ENCODE peak calls at places on chromosomes 2 and 18, in four cellular contexts. Q is stimulated activated CD4-positive, alpha-beta T cell treated with anti-CD3 and anti-CD28 coated beads, Interleukin-2, amount 100 ng/mL, for 24 hours; D is G401; J is iris pigment epithelial cell. B is an unnamed sample.

GRCh38 chr2:217886720-217887309 is 116.0 kb downstream of the TNS1 start:
- DNase-seq in Q (peak), D (peak), J (peak), B (peak)

GRCh38 chr18:63476666-63477065 is at the start of gene SERPINB5:
- DNase-seq in Q (no peak), D (no peak), J (no peak), B (no peak)

GRCh38 chr2:180573951-180574350 is 406.5 kb upstream of the UBE2E3 start:
- DNase-seq in Q (no peak), D (no peak), J (peak), B (no peak)

GRCh38 chr2:44118257-44118656 is 50.4 kb upstream of the PPM1B start:
- DNase-seq in Q (no peak), D (no peak), J (peak), B (peak)

GRCh38 chr2:176428943-176429469 is 159.8 kb downstream of the MTX2 start:
- DNase-seq in Q (no peak), D (no peak), J (no peak), B (no peak)

GRCh38 chr2:232386740-232387450 is 8.3 kb downstream of the ALPP start:
- DNase-seq in Q (no peak), D (no peak), J (peak), B (no peak)

GRCh38 chr2:206193643-206194382 is 34.1 kb downstream of the EEF1B2 start:
- DNase-seq in Q (no peak), D (no peak), J (no peak), B (no peak)

GRCh38 chr18:50461251-50461650 is 86.4 kb downstream of the SKA1 start:
- DNase-seq in Q (no peak), D (no peak), J (no peak), B (no peak)

GRCh38 chr2:236512902-236513433 is 56.7 kb upstream of the ACKR3 start:
- DNase-seq in Q (peak), D (peak), J (peak), B (peak)

GRCh38 chr18:54210463-54210862 is 14.0 kb downstream of the MBD2 start:
- DNase-seq in Q (no peak), D (no peak), J (no peak), B (no peak)

B was measured in fibroblast of villous mesenchyme.